ENCODE peak calls at places on chromosomes 13 and 19, in four cellular contexts. G, Z, A and F are unnamed samples. For H3K4me1, the result is how much of the 10 kb centered on the place peaks cover.

GRCh38 chr19:7871530-7872305 is 2.5 kb downstream of the PRR36 start:
- DNase-seq in G (peak), Z (peak), A (peak), F (peak)

GRCh38 chr19:29714953-29715694 is at the start of gene C19orf12:
- DNase-seq in G (peak), Z (peak), A (peak), F (peak)

GRCh38 chr19:55119053-55119452 is 1.6 kb upstream of the PPP1R12C start:
- DNase-seq in G (no peak), Z (no peak), A (no peak), F (no peak)

GRCh38 chr13:34037636-34038325 is 219.8 kb downstream of the RFC3 start:
- DNase-seq in G (no peak), Z (peak), A (no peak), F (no peak)

GRCh38 chr13:31395090-31395489 is 195.3 kb downstream of the B3GLCT start:
- DNase-seq in G (no peak), Z (no peak), A (no peak), F (no peak)

GRCh38 chr19:43574424-43575155 is 737 bp downstream of the XRCC1 start:
- DNase-seq in G (no peak), Z (no peak), A (no peak), F (peak)

GRCh38 chr19:5949792-5950305 is 28.1 kb downstream of the RANBP3 start:
- DNase-seq in G (no peak), Z (no peak), A (peak), F (no peak)

GRCh38 chr13:60509601-60510386 is 112.8 kb downstream of the TDRD3 start:
- DNase-seq in G (no peak), Z (no peak), A (no peak), F (no peak)

GRCh38 chr13:40640845-40641458 is 25.5 kb downstream of the FOXO1 start:
- DNase-seq in G (no peak), Z (no peak), A (no peak), F (no peak)

DNA sequence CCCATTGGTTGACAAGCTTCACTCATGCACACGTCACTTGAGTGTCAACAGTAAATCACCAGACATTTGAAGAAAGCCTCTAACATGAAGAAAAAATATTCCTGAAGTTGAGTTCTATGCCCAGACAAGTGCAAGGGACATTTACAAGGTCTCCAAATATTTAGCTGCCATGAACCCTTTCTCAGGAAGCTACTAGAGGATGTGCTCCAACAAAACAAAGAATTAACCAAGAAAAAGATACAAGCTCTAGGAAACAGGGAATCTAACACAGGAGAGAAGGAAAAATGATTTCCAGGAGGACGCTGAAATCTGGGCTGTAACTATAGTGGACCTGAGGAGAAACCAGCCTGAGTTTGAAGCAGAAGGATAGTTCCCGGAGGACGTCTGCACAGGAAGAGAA is 45.7 kb upstream of the KATNAL1 start:
- DNase-seq in G (no peak), Z (no peak), A (no peak), F (no peak)
- H3K4me3 ChIP-seq in G (no peak), Z (no peak), A (no peak), F (no peak)

GRCh38 chr19:2056810-2057192 is 5.8 kb upstream of the MKNK2 start:
- DNase-seq in G (peak), Z (no peak), A (no peak), F (no peak)

GRCh38 chr19:2054763-2055162 is 3.7 kb upstream of the MKNK2 start:
- DNase-seq in G (no peak), Z (no peak), A (no peak), F (no peak)

GRCh38 chr19:2053601-2054389 is 2.8 kb upstream of the MKNK2 start:
- DNase-seq in G (peak), Z (no peak), A (peak), F (no peak)

GRCh38 chr19:2057484-2058469 is 6.7 kb upstream of the MKNK2 start:
- DNase-seq in G (no peak), Z (no peak), A (no peak), F (no peak)

DNA sequence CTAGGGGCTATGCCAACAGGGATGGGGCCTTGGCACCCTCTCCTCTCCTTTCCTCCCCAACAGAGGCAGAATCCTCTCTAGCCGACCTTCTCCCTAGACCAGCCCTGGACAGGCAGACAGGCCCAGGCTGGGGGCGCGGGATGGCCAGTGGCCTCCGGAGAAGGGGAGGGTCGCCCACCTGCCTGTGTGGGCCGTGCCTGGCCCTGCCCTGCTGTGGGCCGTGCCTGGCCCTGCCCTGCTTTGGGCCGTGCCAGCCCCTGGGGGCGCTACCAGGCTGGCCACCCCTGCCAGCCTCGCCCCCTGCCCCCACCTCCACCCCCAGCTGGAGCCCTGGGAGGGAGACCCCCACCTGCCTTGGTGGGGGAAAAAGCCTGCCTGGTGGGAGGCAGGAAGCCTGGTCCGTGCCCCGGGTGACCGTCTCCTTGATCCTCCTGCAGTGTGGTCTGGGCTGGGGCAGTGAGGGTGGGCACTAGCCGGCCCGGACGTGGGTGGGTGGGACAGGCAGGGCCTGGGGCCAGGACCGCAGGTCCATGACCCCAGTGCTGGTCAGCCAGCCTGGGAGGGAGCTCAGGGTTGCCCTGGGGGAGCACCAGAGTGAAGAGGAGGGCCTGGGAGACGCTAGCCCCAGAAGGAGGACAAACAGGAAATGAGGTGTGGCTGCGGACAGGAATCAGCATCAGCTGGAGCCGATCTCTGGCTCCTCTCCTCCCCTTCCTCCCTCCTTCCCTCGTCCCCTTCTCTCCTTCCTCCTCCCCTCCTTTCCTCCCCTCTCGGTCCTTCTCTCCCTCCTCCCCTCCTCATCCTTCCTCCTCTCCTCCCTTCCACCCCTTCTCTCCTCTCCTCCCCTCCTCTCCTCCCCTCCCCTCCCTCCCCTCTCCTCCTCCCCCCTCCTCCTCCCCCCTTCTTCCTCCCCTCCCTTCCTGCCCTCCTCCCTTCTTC is 5.1 kb upstream of the MKNK2 start:
- DNase-seq in G (peak), Z (peak), A (peak), F (no peak)
- H3K4me1 ChIP-seq in G (under half), Z (under half), A (half or more), F (under half)

DNA sequence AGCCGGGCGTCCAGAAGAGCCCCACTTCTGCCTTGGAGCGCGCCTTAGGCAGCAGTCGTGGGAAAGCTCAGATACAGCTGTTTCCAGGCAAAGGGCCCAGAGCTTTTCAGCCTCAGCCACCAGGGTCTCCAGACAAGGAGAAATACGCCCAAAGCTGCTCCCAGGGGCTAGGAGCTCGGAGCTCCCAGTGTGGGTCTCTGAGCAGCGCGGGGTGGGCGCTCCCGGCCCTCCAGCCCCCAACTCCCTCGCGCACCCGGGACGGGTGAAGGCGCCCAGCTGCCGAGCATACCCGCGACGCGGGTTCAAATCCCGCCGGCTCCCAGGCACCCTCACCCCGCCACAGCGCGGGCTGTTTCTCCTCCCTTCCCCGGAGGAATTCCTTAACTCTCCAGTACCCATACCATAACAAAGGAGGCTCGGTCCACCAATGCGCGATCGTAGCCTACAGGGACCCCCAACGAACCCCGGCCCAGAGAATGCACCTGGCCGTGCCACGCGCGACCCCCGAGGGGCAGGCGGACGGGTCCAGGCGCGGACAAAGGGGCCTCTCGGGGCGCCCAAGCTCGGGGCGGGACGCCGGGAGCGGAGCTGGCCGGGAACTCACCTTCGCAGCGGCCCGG is 507 bp downstream of the COL4A1 start:
- DNase-seq in G (peak), Z (peak), A (no peak), F (peak)
- H3K4me3 ChIP-seq in G (peak), Z (peak), A (peak), F (peak)

GRCh38 chr13:26771796-26772195 is 11.2 kb upstream of the GPR12 start:
- DNase-seq in G (no peak), Z (no peak), A (no peak), F (no peak)

DNA sequence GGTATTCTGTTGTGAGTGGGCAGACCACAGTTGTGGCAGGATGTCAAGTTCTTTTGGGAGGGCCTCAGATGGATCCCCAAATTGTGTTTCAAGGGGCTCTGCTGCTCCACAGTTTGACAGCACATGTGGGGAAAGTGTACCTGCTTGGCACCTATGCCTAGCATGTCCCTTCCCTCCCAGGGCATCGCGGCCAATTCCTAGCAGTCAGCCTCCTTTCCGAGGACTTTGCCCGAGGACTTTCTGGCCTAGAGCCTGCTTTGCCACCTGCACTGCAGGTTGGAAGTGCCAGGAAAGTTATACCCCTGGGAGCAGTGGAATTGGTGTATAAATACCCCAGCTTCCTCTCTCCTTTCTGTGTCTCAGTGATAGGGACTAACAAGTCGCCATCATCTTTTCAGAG is 11.9 kb upstream of the GPR12 start:
- DNase-seq in G (no peak), Z (no peak), A (no peak), F (no peak)
- H3K4me1 ChIP-seq in G (under half), Z (under half), A (under half), F (under half)

GRCh38 chr13:92719868-92720267 is 506.7 kb upstream of the GPC6 start:
- DNase-seq in G (no peak), Z (peak), A (no peak), F (no peak)
- H3K4me3 ChIP-seq in G (no peak), Z (no peak), A (no peak), F (no peak)

GRCh38 chr19:38837304-38837626 is 5.7 kb upstream of the ECH1 start:
- DNase-seq in G (no peak), Z (no peak), A (no peak), F (no peak)
- H3K4me1 ChIP-seq in G (under half), Z (under half), A (under half), F (under half)

DNA sequence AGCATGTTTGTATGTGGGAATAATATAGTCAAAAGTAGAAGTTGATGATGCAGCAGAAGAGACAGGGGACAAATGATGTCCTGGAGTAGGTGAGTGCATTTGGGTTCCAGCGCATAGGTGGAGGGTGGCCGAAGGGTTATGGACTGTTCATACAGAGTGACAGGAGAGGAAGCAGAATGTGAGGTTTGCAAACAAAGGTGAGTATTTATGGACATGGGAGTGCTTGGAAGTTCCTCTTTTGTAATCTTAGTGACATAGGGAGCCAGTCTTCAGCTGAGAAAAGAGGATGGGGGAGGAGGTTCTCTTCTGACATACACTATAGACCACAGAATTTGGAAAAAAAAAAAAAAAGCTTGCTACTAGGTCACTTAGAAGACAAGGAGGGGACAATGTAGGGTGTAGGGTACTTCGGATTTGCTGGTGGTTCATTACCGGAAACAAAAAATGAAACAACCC is 331.6 kb downstream of the DLEU7 start:
- DNase-seq in G (no peak), Z (no peak), A (no peak), F (no peak)
- H3K4me3 ChIP-seq in G (no peak), Z (no peak), A (peak), F (peak)